ENCODE peak calls at places on chromosomes 1 and 21, in five cellular contexts. Z is KBM-7; H is HEK293T; X is activated T-cell treated with anti-CD3 and anti-CD28 coated beads, Interleukin-2, amount 50 U/mL, for 72 hours; C is naive B cell. Y is an unnamed sample.
A peak's percentile ranks its signal among the peaks of the same experiment; 100 is the strongest.

GRCh38 chr1:228315484-228315944 is 91.1 kb downstream of the TRIM11 start:
- DNase-seq in C (no peak), X (no peak), Z (no peak), H (no peak), Y (no peak)

GRCh38 chr1:183279835-183280234 is 93.8 kb downstream of the LAMC2 start:
- DNase-seq in Z (no peak), C (no peak), H (no peak), X (no peak), Y (no peak)

GRCh38 chr1:45979778-45980176 is 152.7 kb downstream of the PIK3R3 start:
- DNase-seq in C (no peak), H (no peak), Z (no peak), X (no peak), Y (peak; percentile 92)

GRCh38 chr1:56320873-56321272 is 258.5 kb downstream of the PLPP3 start:
- DNase-seq in Z (no peak), C (no peak), X (no peak), H (no peak), Y (no peak)

GRCh38 chr1:232713785-232714184 is 83.9 kb upstream of the SIPA1L2 start:
- DNase-seq in H (no peak), C (no peak), X (no peak), Z (no peak), Y (no peak)

GRCh38 chr1:156833598-156833997 is 16.9 kb upstream of the SH2D2A start:
- DNase-seq in Z (no peak), H (no peak), C (no peak), X (no peak), Y (no peak)

GRCh38 chr1:183023601-183024351 is 556 bp downstream of the LAMC1 start:
- DNase-seq in X (peak; percentile 62), H (peak; percentile 62), Z (peak; percentile 77), C (peak; percentile 75), Y (peak; percentile 75)

GRCh38 chr1:221947731-221948130 is 205.8 kb upstream of the DUSP10 start:
- DNase-seq in Z (no peak), H (no peak), X (no peak), C (no peak), Y (no peak)

GRCh38 chr1:112704908-112705627 is 1.9 kb downstream of the RHOC start:
- DNase-seq in Z (peak; percentile 99), X (peak; percentile 61), H (peak; percentile 76), C (no peak), Y (peak; percentile 86)

GRCh38 chr21:41499920-41500319 is 8.0 kb downstream of the TMPRSS2 start:
- DNase-seq in H (no peak), Z (no peak), C (no peak), X (no peak), Y (no peak)

Y was measured in DMS153.